ENCODE peak calls at places on chromosomes 12 and 14, in five cellular contexts. X, J, C, Y and W are unnamed samples.

GRCh38 chr12:104473374-104473983 is 16.7 kb downstream of the CHST11 start:
- DNase-seq in C (no peak), Y (no peak), J (no peak), X (no peak), W (no peak)

GRCh38 chr12:84070311-84070710 is 842.3 kb downstream of the SLC6A15 start:
- DNase-seq in Y (no peak), X (no peak), C (no peak), J (no peak), W (no peak)

GRCh38 chr12:3751151-3752095 is 1.5 kb downstream of the CRACR2A start:
- DNase-seq in Y (no peak), C (no peak), J (no peak), X (no peak), W (no peak)

GRCh38 chr14:104239866-104240301 is 101.5 kb downstream of the KIF26A start:
- DNase-seq in Y (no peak), X (no peak), C (no peak), J (no peak), W (no peak)

GRCh38 chr14:32078030-32078793 is 1.1 kb downstream of the ARHGAP5 start:
- DNase-seq in Y (no peak), J (peak; percentile 17), X (peak; percentile 21), C (peak; percentile 70), W (no peak)

GRCh38 chr12:49866859-49867579 is 24.1 kb upstream of the BCDIN3D start:
- DNase-seq in C (peak; percentile 43), Y (peak; percentile 54), J (peak; percentile 84), X (peak; percentile 95), W (no peak)

GRCh38 chr12:121465921-121466799 is 66.2 kb downstream of the RNF34 start:
- DNase-seq in J (no peak), C (no peak), X (peak; percentile 43), Y (no peak), W (no peak)

GRCh38 chr14:23057757-23058653 is 685 bp upstream of the CDH24 start:
- DNase-seq in Y (peak; percentile 86), X (peak; percentile 87), J (peak; percentile 78), C (peak; percentile 92), W (peak; percentile 40)

GRCh38 chr12:62799126-62799736 is 135.7 kb downstream of the PPM1H start:
- DNase-seq in C (peak; percentile 56), J (peak; percentile 81), X (peak; percentile 60), Y (peak; percentile 50), W (no peak)

GRCh38 chr12:127555071-127555470 is 711.9 kb upstream of the TMEM132C start:
- DNase-seq in J (no peak), C (no peak), Y (no peak), X (no peak), W (no peak)

GRCh38 chr14:91249841-91250616 is 5.5 kb upstream of the GPR68 start:
- DNase-seq in C (peak; percentile 41), J (peak; percentile 62), X (no peak), Y (no peak), W (peak; percentile 90)
- TF ChIP-seq HDAC2 in C (no peak), J (no peak), X (no peak), Y (no peak), W (no peak)

GRCh38 chr12:111462134-111462821 is 56.6 kb downstream of the SH2B3 start:
- DNase-seq in X (no peak), C (no peak), Y (no peak), J (no peak), W (no peak)
- TF ChIP-seq HDAC2 in X (no peak), C (no peak), Y (no peak), J (no peak), W (no peak)

DNA sequence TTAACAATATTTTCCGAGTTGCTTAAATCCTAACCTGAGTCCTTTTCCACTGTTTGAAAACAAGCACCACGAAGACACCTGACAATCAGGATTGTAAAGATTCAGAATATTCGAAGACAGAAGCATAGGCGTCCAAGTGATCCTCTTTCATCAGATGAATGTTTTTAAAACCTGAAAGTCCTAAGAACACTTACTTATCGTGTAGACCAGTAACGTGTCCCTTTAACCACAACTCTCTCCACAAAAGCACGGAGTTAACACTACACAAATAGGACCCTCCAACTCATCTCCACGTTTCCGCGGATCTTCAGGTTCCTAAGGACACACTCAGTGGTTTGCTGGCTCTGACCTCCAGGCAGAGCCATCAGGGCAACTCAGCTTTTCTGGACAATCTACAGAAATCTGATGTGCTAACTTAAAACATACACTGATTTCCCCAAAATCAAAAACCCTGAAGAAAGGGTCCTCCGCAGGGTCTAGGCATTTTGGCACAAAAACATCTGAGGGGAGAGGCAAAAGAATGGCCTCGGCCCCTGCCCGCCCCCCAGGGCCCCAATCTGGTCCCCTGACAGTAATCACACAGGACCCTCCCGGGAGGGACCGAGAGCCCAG is 1.1 kb downstream of the DICER1 start:
- DNase-seq in Y (no peak), J (no peak), X (no peak), C (no peak), W (no peak)
- TF ChIP-seq HDAC2 in Y (no peak), J (no peak), X (no peak), C (no peak), W (no peak)

GRCh38 chr12:130026608-130027176 is 122.9 kb upstream of the TMEM132D start:
- DNase-seq in X (peak; percentile 40), J (peak; percentile 41), Y (no peak), C (peak; percentile 21), W (no peak)
- TF ChIP-seq HDAC2 in X (no peak), J (no peak), Y (no peak), C (no peak), W (no peak)

GRCh38 chr12:20142956-20143355 is 225.4 kb upstream of the PDE3A start:
- DNase-seq in X (no peak), C (no peak), Y (no peak), J (no peak), W (no peak)
- TF ChIP-seq HDAC2 in X (no peak), C (no peak), Y (no peak), J (no peak), W (no peak)

GRCh38 chr14:93975791-93976476 is 436 bp downstream of the ASB2 start:
- DNase-seq in J (no peak), Y (no peak), X (no peak), C (no peak), W (peak; percentile 92)

GRCh38 chr14:93976477-93977057 is at the start of gene ASB2:
- DNase-seq in X (no peak), C (no peak), J (no peak), Y (no peak), W (no peak)

GRCh38 chr14:93977171-93977570 is 801 bp upstream of the ASB2 start:
- DNase-seq in X (no peak), J (no peak), Y (no peak), C (no peak), W (no peak)

GRCh38 chr14:93978735-93979134 is 2.4 kb upstream of the ASB2 start:
- DNase-seq in Y (no peak), J (no peak), C (no peak), X (no peak), W (no peak)

GRCh38 chr14:93977790-93978581 is 1.6 kb upstream of the ASB2 start:
- DNase-seq in Y (no peak), X (no peak), J (no peak), C (no peak), W (peak; percentile 74)
- TF ChIP-seq HDAC2 in Y (no peak), X (no peak), J (no peak), C (no peak), W (no peak)